ENCODE peak calls at places on chromosomes 2 and 18, in eight cellular contexts. S is A549; D is LoVo; Y is stimulated activated CD4-positive, alpha-beta T cell treated with anti-CD3 and anti-CD28 coated beads, TNF-alpha, amount 100 ng/mL, for 24 hours; H is epithelial cell of esophagus; E is AG20443; T is activated CD4-positive, alpha-beta T cell treated with anti-CD3 and anti-CD28 coated beads, Interleukin-2, amount 10 ng/mL, durations not matched to agents 7 days and 5 days; N is thoracic aorta. K is an unnamed sample.
A peak's percentile ranks its signal among the peaks of the same experiment; 100 is the strongest.

GRCh38 chr2:178084273-178084672 is 11.7 kb upstream of the PDE11A start:
- DNase-seq in S (no peak), H (peak; percentile 69), T (no peak), Y (no peak), E (no peak), N (no peak), D (no peak), K (peak; percentile 13)

GRCh38 chr2:65156041-65156440 is 26.1 kb upstream of the RAB1A start:
- DNase-seq in D (no peak), S (no peak), Y (no peak), E (no peak), T (no peak), N (no peak), H (no peak), K (no peak)

GRCh38 chr2:161178756-161179155 is 18.5 kb downstream of the TANK start:
- DNase-seq in N (no peak), E (no peak), S (no peak), Y (no peak), H (no peak), T (no peak), D (no peak), K (no peak)

GRCh38 chr2:189426886-189427285 is 14.4 kb upstream of the WDR75 start:
- DNase-seq in T (no peak), H (no peak), D (no peak), E (no peak), N (no peak), Y (no peak), S (no peak), K (no peak)

GRCh38 chr2:130987519-130988425 is 105.5 kb downstream of the FAM168B start:
- DNase-seq in N (no peak), H (no peak), Y (no peak), D (no peak), T (no peak), E (no peak), S (no peak), K (no peak)

GRCh38 chr2:84888401-84889276 is 7.8 kb upstream of the TRABD2A start:
- DNase-seq in Y (no peak), S (no peak), H (peak; percentile 38), N (no peak), E (no peak), D (no peak), T (peak; percentile 76), K (peak; percentile 76)

GRCh38 chr18:79848579-79849327 is 51.0 kb downstream of the KCNG2 start:
- DNase-seq in D (no peak), H (no peak), Y (no peak), N (no peak), T (no peak), S (no peak), E (peak; percentile 6), K (no peak)

GRCh38 chr2:10305254-10305635 is 2.5 kb downstream of the HPCAL1 start:
- DNase-seq in T (peak; percentile 77), D (no peak), H (no peak), Y (no peak), S (no peak), N (no peak), E (peak; percentile 34), K (peak; percentile 56)

GRCh38 chr2:102226612-102227351 is 40.0 kb downstream of the IL1RL2 start:
- DNase-seq in D (no peak), E (peak; percentile 38), H (no peak), S (no peak), Y (no peak), N (no peak), T (no peak), K (peak; percentile 35)

GRCh38 chr2:227404575-227404974 is 16.8 kb upstream of the SCYGR1 start:
- DNase-seq in N (no peak), E (no peak), S (peak; percentile 35), Y (no peak), D (no peak), T (no peak), H (no peak), K (no peak)

GRCh38 chr2:62325398-62325797 is 129.5 kb downstream of the B3GNT2 start:
- DNase-seq in S (no peak), D (no peak), Y (no peak), T (no peak), N (no peak), H (no peak), E (no peak), K (no peak)

GRCh38 chr2:224260605-224261004 is 141.3 kb downstream of the FAM124B start:
- DNase-seq in H (no peak), T (no peak), Y (no peak), S (no peak), N (no peak), E (no peak), D (no peak), K (peak; percentile 58)

GRCh38 chr2:215356948-215357461 is 45.1 kb downstream of the ATIC start:
- DNase-seq in E (peak; percentile 29), S (no peak), D (no peak), Y (no peak), N (no peak), T (no peak), H (no peak), K (peak; percentile 78)

GRCh38 chr2:62055724-62056336 is 140.1 kb upstream of the B3GNT2 start:
- DNase-seq in E (no peak), N (no peak), S (no peak), D (no peak), T (no peak), Y (no peak), H (peak; percentile 35), K (no peak)

GRCh38 chr18:10202947-10203346 is 251.5 kb upstream of the APCDD1 start:
- DNase-seq in D (no peak), H (no peak), E (no peak), T (no peak), Y (no peak), S (no peak), N (no peak), K (no peak)

GRCh38 chr2:60554649-60555065 is 1.2 kb upstream of the BCL11A start:
- DNase-seq in N (no peak), S (no peak), H (no peak), D (peak; percentile 46), Y (no peak), E (no peak), T (no peak), K (no peak)

GRCh38 chr2:108491848-108492247 is 42.4 kb upstream of the LIMS1 start:
- DNase-seq in H (no peak), S (no peak), N (no peak), T (no peak), D (no peak), E (no peak), Y (no peak), K (no peak)

GRCh38 chr2:159961005-159961404 is 101.4 kb downstream of the PLA2R1 start:
- DNase-seq in E (no peak), N (no peak), T (no peak), D (no peak), Y (no peak), H (peak; percentile 59), S (no peak), K (peak; percentile 18)